ENCODE peak calls at places on chromosomes 16 and 17, in nine cellular contexts. One of them, this sample, is unnamed.

GRCh38 chr17:12731839-12732238 is 57.5 kb upstream of the ARHGAP44 start:
- DNase-seq in MM.1S: no peak
- DNase-seq in pancreas: no peak
- DNase-seq in colonic mucosa: no peak
- DNase-seq in psoas muscle: no peak
- DNase-seq in cardiac muscle cell: peak
- DNase-seq in PC-9: no peak
- DNase-seq in adrenal gland: no peak
- DNase-seq in dorsolateral prefrontal cortex: no peak
- DNase-seq in this sample: no peak

GRCh38 chr16:11052080-11052808 is 107.9 kb downstream of the CLEC16A start:
- DNase-seq in PC-9: no peak
- DNase-seq in cardiac muscle cell: no peak
- DNase-seq in MM.1S: no peak
- DNase-seq in adrenal gland: no peak
- DNase-seq in dorsolateral prefrontal cortex: no peak
- DNase-seq in colonic mucosa: no peak
- DNase-seq in psoas muscle: no peak
- DNase-seq in pancreas: no peak
- DNase-seq in this sample: no peak

GRCh38 chr16:20865420-20866126 is 34.6 kb downstream of the DCUN1D3 start:
- DNase-seq in dorsolateral prefrontal cortex: no peak
- DNase-seq in pancreas: no peak
- DNase-seq in colonic mucosa: no peak
- DNase-seq in MM.1S: no peak
- DNase-seq in cardiac muscle cell: no peak
- DNase-seq in psoas muscle: no peak
- DNase-seq in PC-9: no peak
- DNase-seq in adrenal gland: no peak
- DNase-seq in this sample: peak

GRCh38 chr17:3802461-3803307 is 1.7 kb upstream of the ITGAE start:
- DNase-seq in psoas muscle: no peak
- DNase-seq in cardiac muscle cell: peak
- DNase-seq in adrenal gland: peak
- DNase-seq in pancreas: peak
- DNase-seq in MM.1S: no peak
- DNase-seq in dorsolateral prefrontal cortex: no peak
- DNase-seq in colonic mucosa: no peak
- DNase-seq in PC-9: no peak
- DNase-seq in this sample: peak

GRCh38 chr17:72972263-72972951 is 120.1 kb downstream of the SLC39A11 start:
- DNase-seq in dorsolateral prefrontal cortex: no peak
- DNase-seq in colonic mucosa: no peak
- DNase-seq in MM.1S: no peak
- DNase-seq in adrenal gland: no peak
- DNase-seq in psoas muscle: no peak
- DNase-seq in pancreas: no peak
- DNase-seq in cardiac muscle cell: no peak
- DNase-seq in PC-9: no peak
- DNase-seq in this sample: no peak

GRCh38 chr17:7927596-7927995 is 2.1 kb downstream of the KCNAB3 start:
- DNase-seq in adrenal gland: no peak
- DNase-seq in cardiac muscle cell: no peak
- DNase-seq in psoas muscle: no peak
- DNase-seq in pancreas: no peak
- DNase-seq in dorsolateral prefrontal cortex: no peak
- DNase-seq in colonic mucosa: no peak
- DNase-seq in MM.1S: no peak
- DNase-seq in PC-9: no peak
- DNase-seq in this sample: no peak

GRCh38 chr16:11403920-11404319 is 58.7 kb downstream of the RMI2 start:
- DNase-seq in colonic mucosa: no peak
- DNase-seq in dorsolateral prefrontal cortex: no peak
- DNase-seq in adrenal gland: no peak
- DNase-seq in pancreas: no peak
- DNase-seq in MM.1S: no peak
- DNase-seq in cardiac muscle cell: no peak
- DNase-seq in psoas muscle: no peak
- DNase-seq in PC-9: no peak
- DNase-seq in this sample: peak

GRCh38 chr17:79621151-79621940 is 10.5 kb upstream of the RBFOX3 start:
- DNase-seq in dorsolateral prefrontal cortex: peak
- DNase-seq in psoas muscle: peak
- DNase-seq in cardiac muscle cell: no peak
- DNase-seq in MM.1S: no peak
- DNase-seq in colonic mucosa: no peak
- DNase-seq in PC-9: no peak
- DNase-seq in adrenal gland: no peak
- DNase-seq in pancreas: peak
- DNase-seq in this sample: peak

GRCh38 chr16:11016993-11017392 is 72.6 kb downstream of the CLEC16A start:
- DNase-seq in adrenal gland: peak
- DNase-seq in pancreas: peak
- DNase-seq in colonic mucosa: peak
- DNase-seq in PC-9: peak
- DNase-seq in MM.1S: no peak
- DNase-seq in dorsolateral prefrontal cortex: peak
- DNase-seq in psoas muscle: peak
- DNase-seq in cardiac muscle cell: peak
- DNase-seq in this sample: peak

GRCh38 chr17:19304209-19304608 is 58.3 kb downstream of the B9D1 start:
- DNase-seq in dorsolateral prefrontal cortex: peak
- DNase-seq in MM.1S: peak
- DNase-seq in colonic mucosa: peak
- DNase-seq in PC-9: no peak
- DNase-seq in cardiac muscle cell: peak
- DNase-seq in pancreas: peak
- DNase-seq in psoas muscle: peak
- DNase-seq in adrenal gland: peak
- DNase-seq in this sample: peak

GRCh38 chr16:79272141-79272577 is 328.4 kb downstream of the MAF start:
- DNase-seq in dorsolateral prefrontal cortex: no peak
- DNase-seq in psoas muscle: no peak
- DNase-seq in colonic mucosa: no peak
- DNase-seq in MM.1S: no peak
- DNase-seq in adrenal gland: no peak
- DNase-seq in cardiac muscle cell: no peak
- DNase-seq in pancreas: no peak
- DNase-seq in PC-9: no peak
- DNase-seq in this sample: no peak

GRCh38 chr17:79985361-79985760 is 50.3 kb downstream of the TBC1D16 start:
- DNase-seq in adrenal gland: no peak
- DNase-seq in MM.1S: no peak
- DNase-seq in colonic mucosa: no peak
- DNase-seq in PC-9: no peak
- DNase-seq in cardiac muscle cell: no peak
- DNase-seq in psoas muscle: peak
- DNase-seq in pancreas: no peak
- DNase-seq in dorsolateral prefrontal cortex: no peak
- DNase-seq in this sample: peak

GRCh38 chr16:55035037-55035436 is 104.4 kb downstream of the IRX5 start:
- DNase-seq in adrenal gland: peak
- DNase-seq in psoas muscle: no peak
- DNase-seq in colonic mucosa: peak
- DNase-seq in PC-9: no peak
- DNase-seq in pancreas: no peak
- DNase-seq in dorsolateral prefrontal cortex: no peak
- DNase-seq in MM.1S: no peak
- DNase-seq in cardiac muscle cell: peak
- DNase-seq in this sample: no peak

GRCh38 chr17:16516594-16517018 is 24.6 kb upstream of the LRRC75A start:
- DNase-seq in MM.1S: no peak
- DNase-seq in psoas muscle: no peak
- DNase-seq in PC-9: no peak
- DNase-seq in cardiac muscle cell: peak
- DNase-seq in adrenal gland: peak
- DNase-seq in colonic mucosa: no peak
- DNase-seq in pancreas: no peak
- DNase-seq in dorsolateral prefrontal cortex: peak
- DNase-seq in this sample: peak

GRCh38 chr16:59180083-59180476 is 446.0 kb upstream of the GOT2 start:
- DNase-seq in pancreas: no peak
- DNase-seq in psoas muscle: no peak
- DNase-seq in PC-9: no peak
- DNase-seq in dorsolateral prefrontal cortex: no peak
- DNase-seq in colonic mucosa: no peak
- DNase-seq in cardiac muscle cell: no peak
- DNase-seq in adrenal gland: no peak
- DNase-seq in MM.1S: no peak
- DNase-seq in this sample: no peak

GRCh38 chr17:82486186-82487084 is 27.9 kb downstream of the NARF start:
- DNase-seq in psoas muscle: no peak
- DNase-seq in dorsolateral prefrontal cortex: no peak
- DNase-seq in adrenal gland: no peak
- DNase-seq in pancreas: no peak
- DNase-seq in PC-9: no peak
- DNase-seq in cardiac muscle cell: no peak
- DNase-seq in colonic mucosa: peak
- DNase-seq in MM.1S: no peak
- DNase-seq in this sample: peak

GRCh38 chr17:53628011-53628410 is 194.7 kb upstream of the KIF2B start:
- DNase-seq in psoas muscle: no peak
- DNase-seq in adrenal gland: no peak
- DNase-seq in MM.1S: peak
- DNase-seq in pancreas: no peak
- DNase-seq in cardiac muscle cell: peak
- DNase-seq in dorsolateral prefrontal cortex: no peak
- DNase-seq in colonic mucosa: no peak
- DNase-seq in PC-9: no peak
- DNase-seq in this sample: no peak

GRCh38 chr17:53630115-53630514 is 192.6 kb upstream of the KIF2B start:
- DNase-seq in adrenal gland: no peak
- DNase-seq in psoas muscle: no peak
- DNase-seq in PC-9: no peak
- DNase-seq in cardiac muscle cell: no peak
- DNase-seq in pancreas: no peak
- DNase-seq in dorsolateral prefrontal cortex: no peak
- DNase-seq in colonic mucosa: no peak
- DNase-seq in MM.1S: no peak
- DNase-seq in this sample: no peak

GRCh38 chr17:53627511-53627910 is 195.2 kb upstream of the KIF2B start:
- DNase-seq in dorsolateral prefrontal cortex: no peak
- DNase-seq in adrenal gland: no peak
- DNase-seq in psoas muscle: no peak
- DNase-seq in pancreas: no peak
- DNase-seq in colonic mucosa: no peak
- DNase-seq in cardiac muscle cell: peak
- DNase-seq in MM.1S: no peak
- DNase-seq in PC-9: no peak
- DNase-seq in this sample: no peak

GRCh38 chr17:53629188-53629587 is 193.5 kb upstream of the KIF2B start:
- DNase-seq in psoas muscle: no peak
- DNase-seq in PC-9: no peak
- DNase-seq in cardiac muscle cell: peak
- DNase-seq in adrenal gland: no peak
- DNase-seq in MM.1S: no peak
- DNase-seq in colonic mucosa: no peak
- DNase-seq in dorsolateral prefrontal cortex: no peak
- DNase-seq in pancreas: no peak
- DNase-seq in this sample: no peak

DNA sequence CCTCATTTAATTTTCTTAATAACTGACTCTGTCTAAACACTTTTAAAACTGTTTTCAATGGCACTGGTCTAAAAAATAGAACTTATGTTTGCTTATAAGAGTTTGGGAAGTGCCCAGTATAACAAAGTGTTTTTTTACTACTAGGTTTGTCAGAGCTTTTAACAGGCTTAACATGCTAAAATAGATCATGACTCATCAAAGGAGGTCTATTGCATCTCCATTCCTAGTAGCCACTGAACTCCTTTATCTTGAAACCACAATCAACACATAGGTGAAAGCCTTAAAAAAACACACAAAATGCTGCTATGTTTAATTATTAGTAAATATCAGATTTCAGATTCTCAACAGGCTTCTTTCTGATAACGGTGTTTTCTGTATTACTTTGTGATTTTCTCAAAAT is 196.4 kb upstream of the KIF2B start:
- DNase-seq in pancreas: no peak
- DNase-seq in adrenal gland: no peak
- DNase-seq in colonic mucosa: no peak
- DNase-seq in psoas muscle: no peak
- DNase-seq in PC-9: peak
- DNase-seq in cardiac muscle cell: peak
- DNase-seq in MM.1S: peak
- DNase-seq in dorsolateral prefrontal cortex: no peak
- DNase-seq in this sample: peak
- TF ChIP-seq CTCF in pancreas: no peak
- TF ChIP-seq CTCF in adrenal gland: no peak
- TF ChIP-seq CTCF in colonic mucosa: no peak
- TF ChIP-seq CTCF in psoas muscle: no peak
- TF ChIP-seq CTCF in PC-9: no peak
- TF ChIP-seq CTCF in cardiac muscle cell: no peak
- TF ChIP-seq CTCF in MM.1S: no peak
- TF ChIP-seq CTCF in dorsolateral prefrontal cortex: no peak
- TF ChIP-seq CTCF in this sample: no peak

GRCh38 chr16:85370881-85371651 is 242.1 kb upstream of the GSE1 start:
- DNase-seq in dorsolateral prefrontal cortex: no peak
- DNase-seq in MM.1S: no peak
- DNase-seq in pancreas: no peak
- DNase-seq in colonic mucosa: peak
- DNase-seq in cardiac muscle cell: no peak
- DNase-seq in PC-9: no peak
- DNase-seq in adrenal gland: peak
- DNase-seq in psoas muscle: peak
- DNase-seq in this sample: peak
- H3K4me3 ChIP-seq in dorsolateral prefrontal cortex: no peak
- H3K4me3 ChIP-seq in MM.1S: no peak
- H3K4me3 ChIP-seq in pancreas: no peak
- H3K4me3 ChIP-seq in colonic mucosa: no peak
- H3K4me3 ChIP-seq in cardiac muscle cell: no peak
- H3K4me3 ChIP-seq in PC-9: no peak
- H3K4me3 ChIP-seq in adrenal gland: no peak
- H3K4me3 ChIP-seq in psoas muscle: no peak
- H3K4me3 ChIP-seq in this sample: peak

GRCh38 chr17:15261818-15262290 is 3.3 kb downstream of the PMP22 start:
- DNase-seq in colonic mucosa: no peak
- DNase-seq in dorsolateral prefrontal cortex: no peak
- DNase-seq in PC-9: no peak
- DNase-seq in psoas muscle: no peak
- DNase-seq in adrenal gland: no peak
- DNase-seq in MM.1S: no peak
- DNase-seq in pancreas: no peak
- DNase-seq in cardiac muscle cell: peak
- DNase-seq in this sample: peak
- H3K27ac ChIP-seq in colonic mucosa: peak
- H3K27ac ChIP-seq in dorsolateral prefrontal cortex: peak
- H3K27ac ChIP-seq in PC-9: no peak
- H3K27ac ChIP-seq in psoas muscle: peak
- H3K27ac ChIP-seq in adrenal gland: peak
- H3K27ac ChIP-seq in MM.1S: no peak
- H3K27ac ChIP-seq in pancreas: peak
- H3K27ac ChIP-seq in cardiac muscle cell: no peak
- H3K27ac ChIP-seq in this sample: peak

DNA sequence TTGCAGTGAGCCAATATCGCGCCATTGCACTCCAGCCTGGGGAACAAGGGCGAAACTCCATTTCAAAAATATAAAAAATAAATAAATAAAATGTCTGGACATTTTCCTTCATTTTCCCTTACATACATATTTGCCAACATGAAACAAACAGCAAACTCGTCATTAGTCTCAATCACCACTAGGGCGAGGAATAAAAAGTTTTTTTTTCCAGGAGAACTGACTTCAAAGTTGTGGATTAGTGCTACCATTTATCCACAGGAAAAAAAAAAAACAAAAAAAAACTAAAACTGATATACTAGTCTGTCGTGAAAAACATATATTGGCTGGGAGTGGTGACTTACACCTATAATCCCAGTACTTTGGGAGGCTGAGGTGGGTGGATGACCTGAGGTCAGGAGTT is 77.0 kb upstream of the MTMR4 start:
- DNase-seq in psoas muscle: no peak
- DNase-seq in PC-9: no peak
- DNase-seq in dorsolateral prefrontal cortex: no peak
- DNase-seq in colonic mucosa: no peak
- DNase-seq in MM.1S: no peak
- DNase-seq in adrenal gland: no peak
- DNase-seq in pancreas: no peak
- DNase-seq in cardiac muscle cell: no peak
- DNase-seq in this sample: no peak
- TF ChIP-seq CTCF in psoas muscle: no peak
- TF ChIP-seq CTCF in PC-9: peak
- TF ChIP-seq CTCF in dorsolateral prefrontal cortex: no peak
- TF ChIP-seq CTCF in colonic mucosa: no peak
- TF ChIP-seq CTCF in MM.1S: no peak
- TF ChIP-seq CTCF in adrenal gland: no peak
- TF ChIP-seq CTCF in pancreas: no peak
- TF ChIP-seq CTCF in cardiac muscle cell: no peak
- TF ChIP-seq CTCF in this sample: peak

This sample was measured in osteoblast.